ENCODE peak calls at places on chromosomes 5 and 9, in ten cellular contexts. One of them, this sample, is unnamed.

GRCh38 chr5:146213210-146213838 is 9.9 kb downstream of the RBM27 start:
- DNase-seq in heart right ventricle: no peak
- DNase-seq in fibroblast of villous mesenchyme: peak; percentile 33
- DNase-seq in HFF-Myc: no peak
- DNase-seq in mammary epithelial cell: peak; percentile 33
- DNase-seq in ovary: no peak
- DNase-seq in neural crest cell: no peak
- DNase-seq in neural progenitor cell: no peak
- DNase-seq in adrenal gland: no peak
- DNase-seq in gastrocnemius medialis: no peak
- DNase-seq in this sample: no peak

GRCh38 chr9:121597693-121598166 is 53.7 kb upstream of the DAB2IP start:
- DNase-seq in adrenal gland: no peak
- DNase-seq in fibroblast of villous mesenchyme: no peak
- DNase-seq in gastrocnemius medialis: no peak
- DNase-seq in neural crest cell: no peak
- DNase-seq in ovary: no peak
- DNase-seq in mammary epithelial cell: no peak
- DNase-seq in neural progenitor cell: no peak
- DNase-seq in HFF-Myc: no peak
- DNase-seq in heart right ventricle: no peak
- DNase-seq in this sample: no peak

GRCh38 chr9:111525056-111525977 is at the start of gene ZNF483:
- DNase-seq in heart right ventricle: peak; percentile 73
- DNase-seq in adrenal gland: peak; percentile 86
- DNase-seq in gastrocnemius medialis: peak; percentile 39
- DNase-seq in HFF-Myc: peak; percentile 50
- DNase-seq in neural crest cell: peak; percentile 84
- DNase-seq in fibroblast of villous mesenchyme: peak; percentile 75
- DNase-seq in ovary: peak; percentile 86
- DNase-seq in mammary epithelial cell: peak; percentile 85
- DNase-seq in neural progenitor cell: peak; percentile 96
- DNase-seq in this sample: peak; percentile 40

GRCh38 chr5:140875085-140876065 is at the start of gene PCDHA12:
- DNase-seq in mammary epithelial cell: no peak
- DNase-seq in heart right ventricle: no peak
- DNase-seq in neural progenitor cell: peak; percentile 68
- DNase-seq in HFF-Myc: no peak
- DNase-seq in neural crest cell: no peak
- DNase-seq in fibroblast of villous mesenchyme: no peak
- DNase-seq in adrenal gland: no peak
- DNase-seq in gastrocnemius medialis: no peak
- DNase-seq in ovary: no peak
- DNase-seq in this sample: no peak

GRCh38 chr9:70435948-70436347 is 21.5 kb upstream of the KLF9 start:
- DNase-seq in mammary epithelial cell: peak; percentile 32
- DNase-seq in heart right ventricle: peak; percentile 45
- DNase-seq in neural progenitor cell: no peak
- DNase-seq in gastrocnemius medialis: no peak
- DNase-seq in neural crest cell: no peak
- DNase-seq in HFF-Myc: peak; percentile 67
- DNase-seq in ovary: no peak
- DNase-seq in fibroblast of villous mesenchyme: peak; percentile 75
- DNase-seq in adrenal gland: peak; percentile 25
- DNase-seq in this sample: no peak

GRCh38 chr5:178866946-178867345 is 7.2 kb downstream of the ZNF354B start:
- DNase-seq in ovary: no peak
- DNase-seq in heart right ventricle: no peak
- DNase-seq in mammary epithelial cell: no peak
- DNase-seq in neural crest cell: no peak
- DNase-seq in adrenal gland: no peak
- DNase-seq in fibroblast of villous mesenchyme: no peak
- DNase-seq in HFF-Myc: no peak
- DNase-seq in neural progenitor cell: no peak
- DNase-seq in gastrocnemius medialis: no peak
- DNase-seq in this sample: no peak

GRCh38 chr5:160787247-160787646 is 64.8 kb downstream of the ATP10B start:
- DNase-seq in gastrocnemius medialis: no peak
- DNase-seq in HFF-Myc: no peak
- DNase-seq in fibroblast of villous mesenchyme: no peak
- DNase-seq in mammary epithelial cell: peak; percentile 40
- DNase-seq in adrenal gland: no peak
- DNase-seq in heart right ventricle: no peak
- DNase-seq in neural progenitor cell: peak; percentile 28
- DNase-seq in neural crest cell: no peak
- DNase-seq in ovary: no peak
- DNase-seq in this sample: no peak

GRCh38 chr9:113587471-113588031 is 124.0 kb downstream of the RGS3 start:
- DNase-seq in ovary: peak; percentile 74
- DNase-seq in mammary epithelial cell: no peak
- DNase-seq in HFF-Myc: no peak
- DNase-seq in neural crest cell: peak; percentile 67
- DNase-seq in gastrocnemius medialis: no peak
- DNase-seq in neural progenitor cell: peak; percentile 80
- DNase-seq in heart right ventricle: peak; percentile 81
- DNase-seq in fibroblast of villous mesenchyme: peak; percentile 51
- DNase-seq in adrenal gland: no peak
- DNase-seq in this sample: no peak

DNA sequence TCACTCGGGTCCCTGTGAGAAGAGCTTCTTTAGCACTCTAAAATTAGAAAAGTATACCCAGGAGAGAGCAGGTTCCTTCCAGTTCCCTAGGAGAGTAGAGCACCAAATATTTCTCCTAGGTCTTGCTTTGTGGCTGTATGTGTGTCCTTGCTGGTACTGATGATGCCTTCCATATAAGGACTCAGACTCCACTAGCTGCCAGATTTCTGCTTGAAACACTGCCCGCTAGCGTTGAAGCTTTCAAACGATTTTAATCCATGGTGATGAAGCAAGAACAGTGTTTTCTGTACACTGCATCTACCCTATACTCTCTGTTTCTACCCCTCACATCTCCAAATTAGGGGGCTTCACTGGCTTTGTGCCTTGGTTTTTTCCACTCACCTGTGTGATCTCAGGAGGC is 2.4 kb upstream of the SMC2 start:
- DNase-seq in mammary epithelial cell: peak; percentile 24
- DNase-seq in HFF-Myc: no peak
- DNase-seq in neural crest cell: no peak
- DNase-seq in neural progenitor cell: peak; percentile 1
- DNase-seq in ovary: no peak
- DNase-seq in fibroblast of villous mesenchyme: peak; percentile 53
- DNase-seq in gastrocnemius medialis: peak; percentile 33
- DNase-seq in adrenal gland: peak; percentile 33
- DNase-seq in heart right ventricle: peak; percentile 55
- DNase-seq in this sample: no peak
- TF ChIP-seq CTCF in mammary epithelial cell: no peak
- TF ChIP-seq CTCF in HFF-Myc: no peak
- TF ChIP-seq CTCF in neural crest cell: no peak
- TF ChIP-seq CTCF in neural progenitor cell: no peak
- TF ChIP-seq CTCF in ovary: no peak
- TF ChIP-seq CTCF in fibroblast of villous mesenchyme: peak; percentile 42
- TF ChIP-seq CTCF in gastrocnemius medialis: peak; percentile 32
- TF ChIP-seq CTCF in adrenal gland: no peak
- TF ChIP-seq CTCF in heart right ventricle: peak; percentile 43
- TF ChIP-seq CTCF in this sample: peak; percentile 14

GRCh38 chr5:143318270-143318669 is 85.2 kb downstream of the NR3C1 start:
- DNase-seq in heart right ventricle: no peak
- DNase-seq in fibroblast of villous mesenchyme: no peak
- DNase-seq in gastrocnemius medialis: no peak
- DNase-seq in HFF-Myc: no peak
- DNase-seq in mammary epithelial cell: no peak
- DNase-seq in ovary: no peak
- DNase-seq in neural progenitor cell: no peak
- DNase-seq in adrenal gland: no peak
- DNase-seq in neural crest cell: no peak
- DNase-seq in this sample: no peak

GRCh38 chr5:143318833-143319232 is 84.7 kb downstream of the NR3C1 start:
- DNase-seq in adrenal gland: no peak
- DNase-seq in neural progenitor cell: no peak
- DNase-seq in HFF-Myc: no peak
- DNase-seq in heart right ventricle: no peak
- DNase-seq in neural crest cell: no peak
- DNase-seq in gastrocnemius medialis: no peak
- DNase-seq in fibroblast of villous mesenchyme: no peak
- DNase-seq in mammary epithelial cell: no peak
- DNase-seq in ovary: no peak
- DNase-seq in this sample: no peak

GRCh38 chr5:143319437-143320302 is 83.8 kb downstream of the NR3C1 start:
- DNase-seq in heart right ventricle: no peak
- DNase-seq in neural crest cell: no peak
- DNase-seq in neural progenitor cell: no peak
- DNase-seq in adrenal gland: no peak
- DNase-seq in HFF-Myc: no peak
- DNase-seq in ovary: no peak
- DNase-seq in fibroblast of villous mesenchyme: no peak
- DNase-seq in gastrocnemius medialis: no peak
- DNase-seq in mammary epithelial cell: no peak
- DNase-seq in this sample: no peak

GRCh38 chr5:143322178-143322577 is 81.3 kb downstream of the NR3C1 start:
- DNase-seq in HFF-Myc: no peak
- DNase-seq in ovary: no peak
- DNase-seq in adrenal gland: no peak
- DNase-seq in fibroblast of villous mesenchyme: no peak
- DNase-seq in gastrocnemius medialis: no peak
- DNase-seq in mammary epithelial cell: no peak
- DNase-seq in heart right ventricle: no peak
- DNase-seq in neural progenitor cell: no peak
- DNase-seq in neural crest cell: no peak
- DNase-seq in this sample: no peak

GRCh38 chr5:143322931-143323330 is 80.6 kb downstream of the NR3C1 start:
- DNase-seq in fibroblast of villous mesenchyme: no peak
- DNase-seq in HFF-Myc: no peak
- DNase-seq in gastrocnemius medialis: no peak
- DNase-seq in neural crest cell: no peak
- DNase-seq in heart right ventricle: no peak
- DNase-seq in mammary epithelial cell: no peak
- DNase-seq in adrenal gland: no peak
- DNase-seq in ovary: no peak
- DNase-seq in neural progenitor cell: no peak
- DNase-seq in this sample: no peak
- TF ChIP-seq CTCF in fibroblast of villous mesenchyme: no peak
- TF ChIP-seq CTCF in HFF-Myc: no peak
- TF ChIP-seq CTCF in gastrocnemius medialis: no peak
- TF ChIP-seq CTCF in neural crest cell: no peak
- TF ChIP-seq CTCF in heart right ventricle: no peak
- TF ChIP-seq CTCF in mammary epithelial cell: no peak
- TF ChIP-seq CTCF in adrenal gland: no peak
- TF ChIP-seq CTCF in ovary: no peak
- TF ChIP-seq CTCF in neural progenitor cell: no peak
- TF ChIP-seq CTCF in this sample: no peak

GRCh38 chr9:95507456-95508241 is 9.1 kb downstream of the PTCH1 start:
- DNase-seq in fibroblast of villous mesenchyme: peak; percentile 81
- DNase-seq in HFF-Myc: no peak
- DNase-seq in mammary epithelial cell: peak; percentile 81
- DNase-seq in neural crest cell: peak; percentile 26
- DNase-seq in neural progenitor cell: peak; percentile 62
- DNase-seq in ovary: peak; percentile 57
- DNase-seq in adrenal gland: peak; percentile 61
- DNase-seq in heart right ventricle: peak; percentile 70
- DNase-seq in gastrocnemius medialis: peak; percentile 50
- DNase-seq in this sample: no peak

GRCh38 chr9:95508242-95508967 is 8.4 kb downstream of the PTCH1 start:
- DNase-seq in neural progenitor cell: peak; percentile 70
- DNase-seq in fibroblast of villous mesenchyme: no peak
- DNase-seq in HFF-Myc: no peak
- DNase-seq in ovary: peak; percentile 30
- DNase-seq in mammary epithelial cell: peak; percentile 26
- DNase-seq in neural crest cell: no peak
- DNase-seq in gastrocnemius medialis: no peak
- DNase-seq in adrenal gland: no peak
- DNase-seq in heart right ventricle: no peak
- DNase-seq in this sample: no peak

GRCh38 chr9:95505676-95506437 is 10.9 kb downstream of the PTCH1 start:
- DNase-seq in fibroblast of villous mesenchyme: peak; percentile 78
- DNase-seq in ovary: peak; percentile 76
- DNase-seq in mammary epithelial cell: peak; percentile 34
- DNase-seq in neural crest cell: peak; percentile 61
- DNase-seq in heart right ventricle: peak; percentile 58
- DNase-seq in neural progenitor cell: peak; percentile 93
- DNase-seq in HFF-Myc: no peak
- DNase-seq in gastrocnemius medialis: peak; percentile 18
- DNase-seq in adrenal gland: peak; percentile 39
- DNase-seq in this sample: no peak

GRCh38 chr9:95506438-95506691 is 10.4 kb downstream of the PTCH1 start:
- DNase-seq in ovary: peak; percentile 51
- DNase-seq in heart right ventricle: peak; percentile 44
- DNase-seq in HFF-Myc: no peak
- DNase-seq in fibroblast of villous mesenchyme: peak; percentile 57
- DNase-seq in adrenal gland: peak; percentile 37
- DNase-seq in neural crest cell: no peak
- DNase-seq in mammary epithelial cell: peak; percentile 41
- DNase-seq in neural progenitor cell: no peak
- DNase-seq in gastrocnemius medialis: peak; percentile 28
- DNase-seq in this sample: no peak

DNA sequence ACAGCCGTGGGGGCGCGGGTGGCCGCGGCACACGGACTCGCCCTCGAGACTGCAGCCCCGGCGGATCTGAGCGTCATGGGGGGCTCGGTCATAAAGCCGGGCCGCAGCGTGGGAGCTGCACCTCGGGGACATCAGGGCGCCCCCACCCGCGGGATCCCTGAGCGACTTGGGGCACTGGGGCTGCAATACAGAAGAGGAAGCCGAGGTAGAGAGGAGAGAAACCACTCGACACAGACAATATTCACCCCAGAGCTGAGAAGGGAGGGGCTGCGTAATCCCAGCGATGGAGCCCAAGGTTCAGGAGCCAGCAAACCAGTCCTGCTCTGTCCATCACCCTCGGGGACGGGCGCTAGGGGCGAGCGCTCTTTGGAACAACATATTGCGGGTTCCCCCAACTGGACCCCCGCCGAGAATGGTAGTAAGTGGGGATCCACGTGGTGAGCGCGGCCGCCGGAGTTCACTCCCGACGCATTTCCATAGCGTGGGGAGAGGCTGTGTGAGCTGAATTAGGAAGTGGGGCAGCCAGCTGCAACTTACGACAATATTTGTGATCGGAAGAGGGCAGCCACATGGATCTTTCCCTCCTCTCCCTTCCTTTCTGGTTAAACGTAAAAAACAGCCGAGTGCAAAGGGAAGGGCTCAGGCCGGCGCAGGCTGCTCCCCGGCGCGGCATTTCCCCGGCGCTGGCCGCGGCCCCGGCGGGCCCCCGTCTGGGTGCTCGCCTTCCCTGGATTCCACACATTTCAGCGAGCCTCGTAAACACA is 9.9 kb downstream of the PTCH1 start:
- DNase-seq in mammary epithelial cell: peak; percentile 67
- DNase-seq in adrenal gland: peak; percentile 52
- DNase-seq in fibroblast of villous mesenchyme: peak; percentile 44
- DNase-seq in gastrocnemius medialis: peak; percentile 22
- DNase-seq in neural crest cell: peak; percentile 35
- DNase-seq in ovary: peak; percentile 59
- DNase-seq in neural progenitor cell: peak; percentile 68
- DNase-seq in heart right ventricle: peak; percentile 36
- DNase-seq in HFF-Myc: no peak
- DNase-seq in this sample: no peak
- TF ChIP-seq CTCF in mammary epithelial cell: no peak
- TF ChIP-seq CTCF in adrenal gland: no peak
- TF ChIP-seq CTCF in fibroblast of villous mesenchyme: no peak
- TF ChIP-seq CTCF in gastrocnemius medialis: no peak
- TF ChIP-seq CTCF in neural crest cell: no peak
- TF ChIP-seq CTCF in ovary: no peak
- TF ChIP-seq CTCF in neural progenitor cell: no peak
- TF ChIP-seq CTCF in heart right ventricle: peak; percentile 8
- TF ChIP-seq CTCF in HFF-Myc: no peak
- TF ChIP-seq CTCF in this sample: no peak

DNA sequence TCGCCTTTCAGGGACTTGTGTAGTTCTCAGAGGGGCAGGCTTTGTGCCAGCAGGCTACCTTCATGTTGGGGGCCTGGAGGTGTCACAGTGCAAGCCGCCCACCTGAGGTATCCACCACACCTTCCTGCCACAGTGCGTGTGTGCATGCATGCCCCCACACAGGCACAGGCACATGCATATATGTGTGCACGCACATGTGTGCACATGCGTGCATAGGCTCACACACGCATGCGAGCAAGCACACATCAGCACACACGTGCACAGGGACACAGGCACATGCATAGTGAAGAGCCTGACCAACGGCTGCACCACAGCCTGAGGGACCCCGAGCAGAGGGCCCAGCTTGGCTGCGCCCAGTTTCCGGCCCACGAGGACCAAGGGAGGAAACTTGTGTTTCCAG is 36.1 kb downstream of the IRX4 start:
- DNase-seq in heart right ventricle: no peak
- DNase-seq in adrenal gland: no peak
- DNase-seq in ovary: no peak
- DNase-seq in neural crest cell: no peak
- DNase-seq in mammary epithelial cell: no peak
- DNase-seq in neural progenitor cell: no peak
- DNase-seq in HFF-Myc: no peak
- DNase-seq in fibroblast of villous mesenchyme: no peak
- DNase-seq in gastrocnemius medialis: no peak
- DNase-seq in this sample: no peak
- TF ChIP-seq CTCF in heart right ventricle: no peak
- TF ChIP-seq CTCF in adrenal gland: no peak
- TF ChIP-seq CTCF in ovary: no peak
- TF ChIP-seq CTCF in neural crest cell: no peak
- TF ChIP-seq CTCF in mammary epithelial cell: no peak
- TF ChIP-seq CTCF in neural progenitor cell: no peak
- TF ChIP-seq CTCF in HFF-Myc: no peak
- TF ChIP-seq CTCF in fibroblast of villous mesenchyme: no peak
- TF ChIP-seq CTCF in gastrocnemius medialis: no peak
- TF ChIP-seq CTCF in this sample: no peak